ENCODE peak calls at places on chromosomes 1 and 21, in five cellular contexts. E is GM12892, K is HL-60, U is GM23338, W is prostate gland. R is an unnamed sample.

GRCh38 chr1:180540697-180541594 is 17.8 kb upstream of the OVAAL start:
- DNase-seq in E (no peak), K (no peak), U (no peak), W (no peak), R (no peak)

GRCh38 chr1:11654571-11655262 is at the start of gene FBXO44:
- DNase-seq in E (peak), K (no peak), U (peak), W (peak), R (no peak)

GRCh38 chr1:42730988-42731387 is 9.0 kb downstream of the CLDN19 start:
- DNase-seq in E (no peak), K (peak), U (peak), W (no peak), R (peak)

GRCh38 chr1:191709215-191709614 is 449.0 kb upstream of the RGS18 start:
- DNase-seq in E (no peak), K (no peak), U (no peak), W (no peak), R (no peak)

GRCh38 chr1:30058966-30059365 is 664.4 kb downstream of the MATN1 start:
- DNase-seq in E (no peak), K (no peak), U (no peak), W (no peak), R (peak)

GRCh38 chr1:59997479-59997878 is 70.9 kb upstream of the CYP2J2 start:
- DNase-seq in E (no peak), K (no peak), U (peak), W (no peak), R (no peak)

GRCh38 chr1:99737016-99737415 is 29.4 kb downstream of the FRRS1 start:
- DNase-seq in E (no peak), K (peak), U (peak), W (no peak), R (no peak)

GRCh38 chr1:226946841-226947240 is 6.7 kb downstream of the COQ8A start:
- DNase-seq in E (no peak), K (no peak), U (no peak), W (no peak), R (no peak)

GRCh38 chr1:245105815-245106410 is 48.9 kb upstream of the KIF26B start:
- DNase-seq in E (no peak), K (no peak), U (no peak), W (no peak), R (no peak)

GRCh38 chr1:21280011-21280471 is 10.2 kb downstream of the ECE1 start:
- DNase-seq in E (no peak), K (no peak), U (no peak), W (no peak), R (no peak)

GRCh38 chr1:21614419-21615115 is 54.6 kb downstream of the RAP1GAP start:
- DNase-seq in E (no peak), K (no peak), U (no peak), W (no peak), R (no peak)

GRCh38 chr21:21383126-21383525 is 384.9 kb downstream of the NCAM2 start:
- DNase-seq in E (no peak), K (no peak), U (no peak), W (no peak), R (no peak)

GRCh38 chr1:100034465-100034864 is 64.7 kb downstream of the SLC35A3 start:
- DNase-seq in E (no peak), K (no peak), U (peak), W (no peak), R (no peak)

GRCh38 chr1:24964811-24965570 is 34.9 kb upstream of the RUNX3 start:
- DNase-seq in E (peak), K (peak), U (no peak), W (no peak), R (no peak)

GRCh38 chr21:34330055-34330454 is 33.8 kb upstream of the KCNE2 start:
- DNase-seq in E (no peak), K (no peak), U (peak), W (no peak), R (no peak)

GRCh38 chr1:214665606-214666110 is 62.7 kb downstream of the CENPF start:
- DNase-seq in E (no peak), K (no peak), U (no peak), W (no peak), R (no peak)

GRCh38 chr1:226619031-226619430 is 70.5 kb downstream of the STUM start:
- DNase-seq in E (no peak), K (no peak), U (no peak), W (no peak), R (no peak)

GRCh38 chr1:6545276-6545934 is 8.9 kb downstream of the NOL9 start:
- DNase-seq in E (no peak), K (no peak), U (no peak), W (no peak), R (no peak)

GRCh38 chr1:6448749-6449631 is 17.0 kb downstream of the TNFRSF25 start:
- DNase-seq in E (no peak), K (no peak), U (peak), W (no peak), R (no peak)

GRCh38 chr1:43969746-43970466 is at the start of gene DPH2:
- DNase-seq in E (peak), K (peak), U (peak), W (peak), R (peak)
- TF ChIP-seq POLR2AphosphoS5 in E (peak), K (no peak), U (peak), W (peak), R (peak)

GRCh38 chr1:206557636-206558473 is 50.5 kb downstream of the RASSF5 start:
- DNase-seq in E (no peak), K (peak), U (no peak), W (no peak), R (no peak)
- TF ChIP-seq POLR2AphosphoS5 in E (peak), K (peak), U (no peak), W (no peak), R (no peak)

GRCh38 chr1:93322349-93322748 is 23.4 kb upstream of the DR1 start:
- DNase-seq in E (no peak), K (no peak), U (no peak), W (peak), R (no peak)
- TF ChIP-seq POLR2AphosphoS5 in E (no peak), K (no peak), U (no peak), W (peak), R (no peak)

GRCh38 chr1:201506092-201506491 is 831 bp downstream of the CSRP1 start:
- DNase-seq in E (no peak), K (no peak), U (no peak), W (no peak), R (no peak)

GRCh38 chr1:201504179-201504631 is 2.7 kb downstream of the CSRP1 start:
- DNase-seq in E (no peak), K (no peak), U (no peak), W (no peak), R (no peak)

GRCh38 chr1:201504799-201505504 is 2.0 kb downstream of the CSRP1 start:
- DNase-seq in E (no peak), K (no peak), U (no peak), W (no peak), R (no peak)

GRCh38 chr1:201506573-201507567 is at the start of gene CSRP1:
- DNase-seq in E (peak), K (peak), U (peak), W (peak), R (no peak)

GRCh38 chr1:201505505-201505893 is 1.4 kb downstream of the CSRP1 start:
- DNase-seq in E (no peak), K (peak), U (no peak), W (no peak), R (no peak)
- TF ChIP-seq POLR2AphosphoS5 in E (no peak), K (no peak), U (no peak), W (no peak), R (no peak)

GRCh38 chr21:38716942-38717341 is 88.8 kb upstream of the ETS2 start:
- DNase-seq in E (no peak), K (no peak), U (no peak), W (no peak), R (no peak)
- TF ChIP-seq POLR2AphosphoS5 in E (no peak), K (no peak), U (no peak), W (no peak), R (no peak)